ENCODE peak calls at places on chromosomes 5 and 9, in four cellular contexts. O, Q, P and L are unnamed samples.

GRCh38 chr5:2904399-2904798 is 152.9 kb upstream of the IRX2 start:
- DNase-seq in O (no peak), Q (no peak), P (peak; percentile 53), L (no peak)

GRCh38 chr9:137797206-137798120 is 80.1 kb upstream of the CACNA1B start:
- DNase-seq in O (no peak), Q (no peak), P (no peak), L (no peak)

GRCh38 chr9:117723986-117724654 is 19.9 kb downstream of the TLR4 start:
- DNase-seq in O (no peak), Q (no peak), P (no peak), L (peak; percentile 39)

GRCh38 chr9:78707481-78707977 is 410.6 kb downstream of the PSAT1 start:
- DNase-seq in O (peak; percentile 23), Q (peak; percentile 22), P (no peak), L (peak; percentile 43)

GRCh38 chr5:73496984-73497457 is 1.2 kb upstream of the BTF3 start:
- DNase-seq in O (peak; percentile 73), Q (peak; percentile 18), P (no peak), L (peak; percentile 93)

GRCh38 chr9:116115731-116116353 is 37.7 kb upstream of the PAPPA start:
- DNase-seq in O (no peak), Q (no peak), P (no peak), L (no peak)

GRCh38 chr9:118331622-118332045 is 627.4 kb downstream of the TLR4 start:
- DNase-seq in O (peak; percentile 89), Q (peak; percentile 55), P (no peak), L (no peak)

GRCh38 chr9:124479371-124479770 is 27.8 kb downstream of the NR5A1 start:
- DNase-seq in O (no peak), Q (no peak), P (no peak), L (no peak)

GRCh38 chr9:136671646-136672430 is 9.1 kb downstream of the EGFL7 start:
- DNase-seq in O (no peak), Q (no peak), P (no peak), L (peak; percentile 46)

GRCh38 chr9:13082796-13083195 is 196.7 kb downstream of the MPDZ start:
- DNase-seq in O (peak; percentile 79), Q (no peak), P (no peak), L (no peak)

GRCh38 chr9:115717711-115718173 is 435.8 kb upstream of the PAPPA start:
- DNase-seq in O (peak; percentile 37), Q (peak; percentile 71), P (no peak), L (no peak)

GRCh38 chr9:98694943-98695342 is 13.8 kb downstream of the GABBR2 start:
- DNase-seq in O (no peak), Q (no peak), P (no peak), L (no peak)

GRCh38 chr9:117325789-117326185 is 89.1 kb downstream of the ASTN2 start:
- DNase-seq in O (no peak), Q (no peak), P (no peak), L (no peak)

GRCh38 chr5:83827111-83827541 is 106.5 kb upstream of the HAPLN1 start:
- DNase-seq in O (peak; percentile 69), Q (no peak), P (no peak), L (peak; percentile 19)

GRCh38 chr9:120284796-120285195 is 295.2 kb downstream of the CDK5RAP2 start:
- DNase-seq in O (peak; percentile 92), Q (no peak), P (no peak), L (no peak)

GRCh38 chr9:73079326-73079725 is 72.3 kb upstream of the ANXA1 start:
- DNase-seq in O (peak; percentile 77), Q (no peak), P (no peak), L (peak; percentile 23)

GRCh38 chr5:42057254-42057690 is 132.2 kb downstream of the FBXO4 start:
- DNase-seq in O (peak; percentile 38), Q (no peak), P (no peak), L (peak; percentile 82)

GRCh38 chr5:69374911-69375446 is 5.4 kb downstream of the RAD17 start:
- DNase-seq in O (no peak), Q (no peak), P (no peak), L (no peak)

GRCh38 chr9:8955315-8955714 is 1155.7 kb upstream of the DMAC1 start:
- DNase-seq in O (no peak), Q (no peak), P (no peak), L (no peak)

GRCh38 chr5:82147860-82148573 is 130.1 kb downstream of the RPS23 start:
- DNase-seq in O (peak; percentile 44), Q (peak; percentile 41), P (no peak), L (peak; percentile 45)

GRCh38 chr5:92364986-92365550 is 982.0 kb upstream of the ARRDC3 start:
- DNase-seq in O (no peak), Q (no peak), P (no peak), L (no peak)

GRCh38 chr9:122133984-122134535 is 25.5 kb downstream of the NDUFA8 start:
- DNase-seq in O (no peak), Q (no peak), P (no peak), L (no peak)

GRCh38 chr5:67014191-67014590 is 182.4 kb downstream of the CD180 start:
- DNase-seq in O (no peak), Q (no peak), P (no peak), L (no peak)

GRCh38 chr9:70677336-70677735 is 262.9 kb upstream of the KLF9 start:
- DNase-seq in O (no peak), Q (peak; percentile 5), P (no peak), L (no peak)

GRCh38 chr5:144356489-144356888 is 185.8 kb downstream of the KCTD16 start:
- DNase-seq in O (no peak), Q (no peak), P (no peak), L (no peak)

GRCh38 chr9:113734826-113735225 is 141.3 kb upstream of the ZNF618 start:
- DNase-seq in O (no peak), Q (no peak), P (no peak), L (no peak)

GRCh38 chr9:103928452-103928851 is 165.7 kb upstream of the SMC2 start:
- DNase-seq in O (no peak), Q (no peak), P (no peak), L (no peak)

GRCh38 chr9:13351768-13352386 is 72.4 kb upstream of the MPDZ start:
- DNase-seq in O (peak; percentile 22), Q (peak; percentile 15), P (no peak), L (peak; percentile 98)

GRCh38 chr5:96014395-96014794 is 52.7 kb upstream of the ELL2 start:
- DNase-seq in O (no peak), Q (no peak), P (no peak), L (no peak)

GRCh38 chr9:83649515-83649914 is 26.6 kb downstream of the IDNK start:
- DNase-seq in O (no peak), Q (no peak), P (no peak), L (peak; percentile 53)

GRCh38 chr9:117239428-117239827 is 175.4 kb downstream of the ASTN2 start:
- DNase-seq in O (no peak), Q (no peak), P (no peak), L (no peak)

GRCh38 chr9:115275753-115276152 is 157.8 kb upstream of the TNC start:
- DNase-seq in O (peak; percentile 73), Q (no peak), P (no peak), L (no peak)

GRCh38 chr5:149061341-149061740 is 1.5 kb downstream of the SH3TC2 start:
- DNase-seq in O (no peak), Q (no peak), P (no peak), L (no peak)

GRCh38 chr5:27402828-27403227 is 364.4 kb upstream of the CDH9 start:
- DNase-seq in O (no peak), Q (no peak), P (no peak), L (peak; percentile 64)

GRCh38 chr9:70587143-70587710 is 172.8 kb upstream of the KLF9 start:
- DNase-seq in O (no peak), Q (no peak), P (no peak), L (no peak)

GRCh38 chr5:179668404-179668803 is 12.4 kb downstream of the CBY3 start:
- DNase-seq in O (peak; percentile 30), Q (no peak), P (no peak), L (peak; percentile 86)

GRCh38 chr5:147148715-147149114 is 86.1 kb upstream of the STK32A start:
- DNase-seq in O (no peak), Q (no peak), P (no peak), L (no peak)

GRCh38 chr9:16396389-16396788 is 474.1 kb downstream of the BNC2 start:
- DNase-seq in O (no peak), Q (no peak), P (no peak), L (no peak)